ENCODE peak calls at places on chromosomes 6 and 20, in four cellular contexts. D is HCT116, H is Panc1, P is HepG2. G is an unnamed sample.

GRCh38 chr20:37836926-37837325 is 66.0 kb upstream of the VSTM2L start:
- DNase-seq in D (no peak), H (no peak), P (no peak), G (no peak)

GRCh38 chr6:110689275-110689935 is 125.9 kb downstream of the CDK19 start:
- DNase-seq in D (no peak), H (no peak), P (no peak), G (no peak)

GRCh38 chr20:34037121-34037520 is 43.4 kb downstream of the RALY start:
- DNase-seq in D (no peak), H (no peak), P (no peak), G (peak)

GRCh38 chr6:12957321-12958051 is 240.9 kb downstream of the PHACTR1 start:
- DNase-seq in D (no peak), H (no peak), P (no peak), G (no peak)

GRCh38 chr6:33958208-33958862 is 154.5 kb upstream of the MLN start:
- DNase-seq in D (no peak), H (no peak), P (peak), G (peak)

GRCh38 chr6:89145461-89145961 is 344 bp upstream of the PM20D2 start:
- DNase-seq in D (no peak), H (no peak), P (no peak), G (no peak)

GRCh38 chr6:129835691-129836090 is 25.4 kb downstream of the TMEM244 start:
- DNase-seq in D (no peak), H (no peak), P (no peak), G (no peak)

GRCh38 chr6:183668-184067 is 108.6 kb upstream of the DUSP22 start:
- DNase-seq in D (no peak), H (no peak), P (no peak), G (no peak)

GRCh38 chr20:15930324-15931305 is 642.6 kb downstream of the KIF16B start:
- DNase-seq in D (no peak), H (no peak), P (peak), G (no peak)

GRCh38 chr20:44695295-44696230 is 19.6 kb upstream of the CCN5 start:
- DNase-seq in D (no peak), H (no peak), P (no peak), G (no peak)

GRCh38 chr6:21831531-21832291 is 238.2 kb downstream of the SOX4 start:
- DNase-seq in D (no peak), H (no peak), P (no peak), G (no peak)

GRCh38 chr20:5222919-5223634 is 93.7 kb downstream of the PROKR2 start:
- DNase-seq in D (peak), H (peak), P (peak), G (peak)

GRCh38 chr6:53142810-53143209 is 5.8 kb downstream of the GCM1 start:
- DNase-seq in D (no peak), H (no peak), P (no peak), G (no peak)

GRCh38 chr6:83708970-83709747 is at the start of gene SNAP91:
- DNase-seq in D (no peak), H (no peak), P (no peak), G (no peak)

GRCh38 chr20:4544765-4545164 is 176.9 kb upstream of the PRND start:
- DNase-seq in D (no peak), H (no peak), P (no peak), G (no peak)

GRCh38 chr20:45779011-45779915 is 12.4 kb downstream of the WFDC3 start:
- DNase-seq in D (peak), H (peak), P (no peak), G (peak)

GRCh38 chr6:36056178-36056577 is 28.6 kb downstream of the MAPK14 start:
- DNase-seq in D (no peak), H (no peak), P (no peak), G (no peak)

GRCh38 chr6:33419580-33420492 is at the start of gene SYNGAP1:
- DNase-seq in D (no peak), H (no peak), P (no peak), G (no peak)

GRCh38 chr6:42899871-42900270 is 16.0 kb upstream of the PTCRA start:
- DNase-seq in D (no peak), H (no peak), P (no peak), G (no peak)

GRCh38 chr6:251920-252319 is 40.4 kb upstream of the DUSP22 start:
- DNase-seq in D (no peak), H (no peak), P (no peak), G (no peak)

GRCh38 chr6:150118642-150119041 is 24.2 kb upstream of the PPP1R14C start:
- DNase-seq in D (no peak), H (no peak), P (peak), G (no peak)

GRCh38 chr6:2630891-2631458 is 119.7 kb downstream of the MYLK4 start:
- DNase-seq in D (peak), H (peak), P (no peak), G (no peak)

GRCh38 chr6:50030777-50031562 is 9.2 kb upstream of the DEFB110 start:
- DNase-seq in D (peak), H (no peak), P (peak), G (peak)

GRCh38 chr6:140380371-140381218 is 1006.1 kb upstream of the CITED2 start:
- DNase-seq in D (no peak), H (no peak), P (peak), G (no peak)

GRCh38 chr6:149750136-149750609 is 632 bp downstream of the PCMT1 start:
- DNase-seq in D (peak), H (no peak), P (peak), G (peak)

GRCh38 chr6:25363429-25363828 is 84.3 kb downstream of the CARMIL1 start:
- DNase-seq in D (no peak), H (no peak), P (no peak), G (no peak)

GRCh38 chr6:37822851-37823682 is 3.5 kb downstream of the ZFAND3 start:
- DNase-seq in D (no peak), H (no peak), P (peak), G (no peak)

GRCh38 chr6:48766349-48766748 is 655.4 kb upstream of the PTCHD4 start:
- DNase-seq in D (peak), H (no peak), P (peak), G (no peak)
- TF ChIP-seq TCF7L2 in D (no peak), H (no peak), P (no peak), G (no peak)

DNA sequence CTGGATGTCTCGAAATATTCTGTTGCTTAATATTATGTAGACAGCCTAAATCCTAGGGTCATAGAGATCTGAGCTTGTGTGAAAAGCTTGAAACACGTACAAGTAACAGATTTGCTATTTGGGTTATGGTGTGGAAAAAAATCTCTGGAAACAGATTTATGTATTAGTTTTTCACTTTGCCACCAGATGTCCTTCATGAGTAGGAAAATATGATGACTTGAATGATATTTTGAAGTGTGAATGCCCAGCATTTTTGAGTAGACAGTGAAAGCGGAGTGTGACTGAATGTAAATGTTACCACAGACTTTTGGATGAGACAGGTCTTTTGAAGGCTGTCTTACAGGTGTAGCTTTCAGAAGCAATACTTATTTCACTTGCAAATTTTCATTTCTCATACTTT is 4.2 kb upstream of the BMP6 start:
- DNase-seq in D (peak), H (no peak), P (peak), G (no peak)
- TF ChIP-seq CTCF in D (peak), H (peak), P (peak), G (peak)

GRCh38 chr6:6008648-6009421 is 2.1 kb upstream of the NRN1 start:
- DNase-seq in D (peak), H (no peak), P (peak), G (peak)
- TF ChIP-seq TCF7L2 in D (no peak), H (no peak), P (no peak), G (no peak)

DNA sequence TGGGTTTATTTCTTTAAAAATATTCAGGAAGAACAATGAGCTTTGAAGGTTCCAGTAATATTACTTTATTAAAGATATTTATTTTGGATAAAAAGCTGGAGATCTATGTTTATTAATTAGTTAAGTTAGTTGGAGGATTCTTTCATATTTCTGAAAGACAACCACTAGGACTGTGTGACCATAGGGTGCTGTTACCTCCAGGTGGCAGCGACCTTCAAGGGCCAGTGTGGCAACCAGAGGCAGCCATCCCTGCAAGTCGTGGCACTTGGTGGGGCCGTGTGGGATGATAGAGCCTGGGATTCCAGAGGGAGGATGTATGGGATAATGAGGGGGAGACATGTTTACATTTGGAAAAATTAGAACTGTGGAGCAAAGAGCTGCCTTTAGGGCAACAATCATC is 95.5 kb upstream of the SCP2D1 start:
- DNase-seq in D (no peak), H (no peak), P (no peak), G (no peak)
- TF ChIP-seq CTCF in D (no peak), H (no peak), P (peak), G (no peak)

DNA sequence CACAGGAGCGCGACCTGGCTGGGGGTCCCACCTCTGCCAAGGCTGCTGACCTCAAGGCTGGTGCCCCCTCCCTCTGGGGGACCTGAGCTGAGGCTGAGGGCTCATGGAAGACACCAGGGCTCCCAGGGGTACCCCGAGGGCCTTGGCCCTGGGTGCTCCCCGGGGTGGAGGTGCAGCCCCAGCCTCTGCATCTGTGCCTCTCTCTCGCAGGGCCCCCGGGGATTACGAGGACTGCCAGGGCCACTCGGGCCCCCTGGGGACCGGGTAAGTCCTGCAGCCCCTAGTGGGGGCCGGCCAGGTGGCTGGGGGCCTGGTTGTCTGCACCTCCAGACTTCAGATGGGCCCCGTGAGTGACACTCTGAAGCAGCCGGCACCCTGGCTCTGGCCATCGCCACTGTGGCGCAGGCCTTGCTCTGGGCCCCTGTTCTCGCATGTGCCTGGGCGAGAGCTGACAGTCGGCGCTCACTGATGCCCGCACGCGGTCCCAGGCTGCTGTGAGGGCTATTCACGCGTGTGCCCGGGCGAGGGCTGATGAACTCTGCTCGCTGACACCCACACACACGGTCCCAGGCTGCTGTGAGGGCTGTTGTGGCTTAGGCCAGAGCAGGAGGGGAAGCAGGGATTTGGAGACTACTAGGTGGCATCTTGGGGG is 9.3 kb downstream of the COL9A3 start:
- DNase-seq in D (no peak), H (no peak), P (no peak), G (no peak)
- TF ChIP-seq TCF7L2 in D (no peak), H (no peak), P (no peak), G (no peak)

GRCh38 chr6:162416845-162417537 is 310.6 kb downstream of the PRKN start:
- DNase-seq in D (no peak), H (no peak), P (no peak), G (no peak)
- TF ChIP-seq CTCF in D (no peak), H (no peak), P (peak), G (no peak)

G was measured in K562.